ENCODE peak calls at places on chromosomes 6 and 20, in ten cellular contexts. N is colonic mucosa, K is SJSA1, R is pancreas, F is cardiac muscle cell, E is left ventricle myocardium inferior, C is IMR-90, D is endodermal cell, M is GM23338, W is MM.1S. L is an unnamed sample. For H3K4me1, the result is how much of the 10 kb centered on the place peaks cover.

GRCh38 chr6:44339301-44339700 is 3.1 kb upstream of the SPATS1 start:
- DNase-seq in N (no peak), K (no peak), R (peak), F (no peak), E (no peak), C (no peak), D (no peak), M (no peak), W (no peak), L (no peak)

GRCh38 chr6:20116792-20117191 is 95.5 kb downstream of the MBOAT1 start:
- DNase-seq in N (no peak), K (no peak), R (no peak), F (no peak), E (no peak), C (no peak), D (no peak), M (no peak), W (no peak), L (no peak)

GRCh38 chr6:5149891-5150290 is 64.8 kb downstream of the PPP1R3G start:
- DNase-seq in N (no peak), K (no peak), R (no peak), F (no peak), E (no peak), C (no peak), D (no peak), M (no peak), W (no peak), L (no peak)

GRCh38 chr6:41560440-41561192 is 14.4 kb downstream of the FOXP4 start:
- DNase-seq in N (peak), K (no peak), R (peak), F (peak), E (peak), C (no peak), D (peak), M (peak), W (peak), L (peak)

GRCh38 chr20:46799781-46800180 is 90.3 kb downstream of the SLC2A10 start:
- DNase-seq in N (no peak), K (no peak), R (no peak), F (no peak), E (no peak), C (no peak), D (no peak), M (no peak), W (no peak), L (no peak)

GRCh38 chr20:22524393-22525015 is 59.9 kb downstream of the FOXA2 start:
- DNase-seq in N (no peak), K (no peak), R (no peak), F (no peak), E (no peak), C (no peak), D (no peak), M (no peak), W (no peak), L (no peak)

GRCh38 chr6:106181664-106182418 is 95.7 kb downstream of the PRDM1 start:
- DNase-seq in N (no peak), K (peak), R (no peak), F (no peak), E (no peak), C (peak), D (no peak), M (no peak), W (no peak), L (no peak)

GRCh38 chr6:39797751-39798150 is 5.6 kb downstream of the DAAM2 start:
- DNase-seq in N (no peak), K (no peak), R (no peak), F (no peak), E (no peak), C (no peak), D (no peak), M (no peak), W (no peak), L (no peak)

GRCh38 chr6:23202207-23202606 is 632.8 kb downstream of the HDGFL1 start:
- DNase-seq in N (no peak), K (no peak), R (no peak), F (no peak), E (no peak), C (no peak), D (no peak), M (no peak), W (no peak), L (no peak)

GRCh38 chr20:2794866-2795447 is 5.5 kb downstream of the CPXM1 start:
- DNase-seq in N (no peak), K (no peak), R (no peak), F (no peak), E (no peak), C (no peak), D (no peak), M (no peak), W (no peak), L (no peak)

GRCh38 chr20:53296451-53297153 is 297.0 kb downstream of the ZNF217 start:
- DNase-seq in N (no peak), K (no peak), R (no peak), F (no peak), E (no peak), C (no peak), D (no peak), M (no peak), W (no peak), L (no peak)

GRCh38 chr6:143673638-143674037 is 4.1 kb upstream of the PHACTR2 start:
- DNase-seq in N (peak), K (peak), R (no peak), F (no peak), E (no peak), C (peak), D (peak), M (peak), W (no peak), L (no peak)

GRCh38 chr6:111838749-111839484 is 34.3 kb downstream of the FYN start:
- DNase-seq in N (no peak), K (no peak), R (no peak), F (no peak), E (no peak), C (no peak), D (no peak), M (no peak), W (no peak), L (no peak)

GRCh38 chr20:38143646-38144554 is 21.2 kb downstream of the TGM2 start:
- DNase-seq in N (peak), K (peak), R (peak), F (peak), E (no peak), C (peak), D (no peak), M (no peak), W (peak), L (peak)

GRCh38 chr20:52924411-52925271 is 47.5 kb upstream of the TSHZ2 start:
- DNase-seq in N (no peak), K (no peak), R (no peak), F (no peak), E (no peak), C (no peak), D (no peak), M (no peak), W (no peak), L (no peak)

GRCh38 chr20:15940127-15940526 is 633.1 kb downstream of the KIF16B start:
- DNase-seq in N (no peak), K (no peak), R (no peak), F (no peak), E (no peak), C (no peak), D (no peak), M (no peak), W (no peak), L (no peak)

GRCh38 chr20:15937179-15937578 is 636.1 kb downstream of the KIF16B start:
- DNase-seq in N (no peak), K (no peak), R (no peak), F (no peak), E (no peak), C (no peak), D (no peak), M (peak), W (no peak), L (no peak)

GRCh38 chr20:15942130-15942529 is 631.1 kb downstream of the KIF16B start:
- DNase-seq in N (no peak), K (no peak), R (no peak), F (no peak), E (no peak), C (no peak), D (no peak), M (no peak), W (no peak), L (no peak)

DNA sequence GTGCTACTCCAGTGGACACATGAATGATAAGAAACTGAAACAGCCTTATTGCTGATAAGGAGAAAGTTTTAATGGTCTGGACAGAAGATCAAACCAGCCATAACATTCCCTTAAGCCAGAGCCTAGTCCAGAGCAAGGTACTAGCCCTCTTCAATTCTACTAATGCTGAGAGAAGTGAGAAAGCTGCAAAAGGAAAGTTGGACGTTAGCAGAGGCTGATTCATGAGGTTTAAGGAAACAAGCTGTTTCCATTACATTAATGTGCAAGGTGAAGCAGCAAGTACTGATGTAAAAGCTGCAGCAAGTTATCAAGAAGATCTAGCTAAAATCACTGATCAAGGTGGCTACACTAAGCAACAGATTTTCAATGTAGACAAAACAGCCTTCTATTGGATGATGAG is 634.4 kb downstream of the KIF16B start:
- DNase-seq in N (no peak), K (no peak), R (no peak), F (no peak), E (no peak), C (no peak), D (no peak), M (no peak), W (no peak), L (no peak)
- H3K27ac ChIP-seq in N (no peak), K (no peak), R (no peak), F (no peak), E (no peak), C (no peak), D (no peak), M (no peak), W (no peak), L (no peak)

DNA sequence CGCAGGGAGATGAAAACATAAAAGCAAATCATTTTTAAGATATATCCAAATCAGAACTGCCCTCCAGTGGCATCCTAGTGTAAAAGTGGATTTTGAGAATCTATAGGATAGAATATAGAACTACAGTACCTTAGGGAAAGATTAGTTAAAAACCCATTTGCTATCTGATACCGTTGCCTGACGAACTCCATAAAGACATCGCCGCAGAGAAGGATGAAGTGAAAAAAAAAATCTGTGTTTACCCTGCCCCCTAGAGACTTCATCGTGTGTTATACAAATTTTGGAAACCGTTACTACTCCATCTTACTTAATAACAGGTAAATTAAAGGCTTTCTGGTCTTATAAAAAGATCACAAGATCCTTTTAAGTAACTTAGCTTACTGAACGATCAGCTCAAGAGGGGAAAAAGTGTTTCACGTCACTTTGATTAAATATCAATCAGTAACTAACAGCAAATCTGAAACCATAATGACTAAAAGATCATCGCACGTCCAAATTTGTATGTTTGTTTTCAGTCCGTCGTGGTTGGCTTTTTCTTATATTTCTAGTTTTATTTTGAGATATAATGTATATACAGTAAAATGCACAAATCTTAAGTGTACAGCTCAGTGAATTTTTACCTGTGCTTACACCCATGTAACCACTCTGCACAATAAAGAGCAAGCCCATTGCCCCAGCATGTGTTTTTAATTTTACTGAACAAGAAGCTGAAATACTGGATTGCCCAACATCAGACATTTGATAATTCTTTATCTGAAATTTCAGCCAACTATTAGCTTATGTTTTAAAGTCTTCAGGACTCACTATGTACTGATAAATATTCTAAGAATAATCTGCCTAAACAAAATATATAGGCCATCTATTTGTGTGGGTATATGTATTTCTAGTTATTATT is 879 bp upstream of the MCM3 start:
- DNase-seq in N (no peak), K (no peak), R (no peak), F (peak), E (no peak), C (peak), D (no peak), M (peak), W (peak), L (no peak)
- H3K4me3 ChIP-seq in N (peak), K (peak), R (peak), F (peak), E (peak), C (peak), D (peak), M (peak), W (peak), L (peak)

GRCh38 chr6:30688569-30688968 is 2.1 kb upstream of the PPP1R18 start:
- DNase-seq in N (no peak), K (no peak), R (no peak), F (no peak), E (peak), C (no peak), D (no peak), M (no peak), W (no peak), L (no peak)

GRCh38 chr6:30689985-30690384 is 799 bp downstream of the NRM start:
- DNase-seq in N (no peak), K (no peak), R (no peak), F (no peak), E (no peak), C (no peak), D (no peak), M (no peak), W (no peak), L (no peak)

GRCh38 chr6:30689022-30689865 is 1.5 kb downstream of the NRM start:
- DNase-seq in N (no peak), K (no peak), R (no peak), F (no peak), E (peak), C (no peak), D (no peak), M (no peak), W (no peak), L (no peak)

GRCh38 chr6:30690403-30691207 is at the start of gene NRM:
- DNase-seq in N (peak), K (peak), R (peak), F (peak), E (peak), C (peak), D (peak), M (peak), W (peak), L (peak)

GRCh38 chr6:30691208-30691872 is 556 bp upstream of the NRM start:
- DNase-seq in N (no peak), K (no peak), R (no peak), F (no peak), E (no peak), C (no peak), D (no peak), M (peak), W (no peak), L (no peak)
- H3K4me1 ChIP-seq in N (under half), K (under half), R (under half), F (under half), E (under half), C (under half), D (under half), M (under half), W (under half), L (under half)

GRCh38 chr6:134902907-134903306 is 47.0 kb downstream of the ALDH8A1 start:
- DNase-seq in N (no peak), K (no peak), R (no peak), F (no peak), E (no peak), C (no peak), D (no peak), M (no peak), W (no peak), L (no peak)
- H3K27ac ChIP-seq in N (no peak), K (no peak), R (no peak), F (no peak), E (no peak), C (no peak), D (no peak), M (no peak), W (no peak), L (no peak)

GRCh38 chr6:56638760-56639159 is 3.9 kb downstream of the DST start:
- DNase-seq in N (no peak), K (no peak), R (no peak), F (no peak), E (no peak), C (no peak), D (no peak), M (no peak), W (no peak), L (no peak)

GRCh38 chr6:56642366-56643261 is at the start of gene DST:
- DNase-seq in N (no peak), K (peak), R (no peak), F (no peak), E (no peak), C (peak), D (no peak), M (no peak), W (no peak), L (no peak)

GRCh38 chr6:56643379-56644089 is 845 bp upstream of the DST start:
- DNase-seq in N (no peak), K (no peak), R (no peak), F (no peak), E (no peak), C (no peak), D (no peak), M (no peak), W (no peak), L (no peak)

GRCh38 chr6:56637640-56638039 is 5.0 kb downstream of the DST start:
- DNase-seq in N (no peak), K (peak), R (no peak), F (peak), E (no peak), C (peak), D (no peak), M (peak), W (peak), L (no peak)

DNA sequence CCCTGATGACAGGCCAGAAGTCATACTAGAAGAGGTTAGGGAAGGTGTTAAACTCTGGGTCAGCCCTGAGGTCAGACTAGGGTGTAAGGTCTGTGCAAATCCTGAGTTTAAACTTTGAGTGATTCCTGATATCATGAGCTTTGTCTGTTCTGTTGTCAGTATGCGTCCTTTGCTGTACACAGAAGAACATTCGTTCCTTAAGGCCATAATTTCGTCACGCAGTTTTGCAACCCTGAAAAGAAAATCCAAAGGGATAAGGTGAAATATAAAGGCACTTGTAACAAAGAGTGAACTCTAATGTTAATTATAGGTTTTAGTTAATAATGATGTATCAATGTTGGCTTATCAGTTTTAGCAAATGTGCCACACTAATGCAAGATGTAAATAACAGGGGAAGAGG is 2.3 kb downstream of the DST start:
- DNase-seq in N (no peak), K (no peak), R (no peak), F (no peak), E (no peak), C (no peak), D (no peak), M (no peak), W (no peak), L (no peak)
- H3K4me3 ChIP-seq in N (no peak), K (no peak), R (no peak), F (no peak), E (no peak), C (no peak), D (no peak), M (no peak), W (no peak), L (no peak)

DNA sequence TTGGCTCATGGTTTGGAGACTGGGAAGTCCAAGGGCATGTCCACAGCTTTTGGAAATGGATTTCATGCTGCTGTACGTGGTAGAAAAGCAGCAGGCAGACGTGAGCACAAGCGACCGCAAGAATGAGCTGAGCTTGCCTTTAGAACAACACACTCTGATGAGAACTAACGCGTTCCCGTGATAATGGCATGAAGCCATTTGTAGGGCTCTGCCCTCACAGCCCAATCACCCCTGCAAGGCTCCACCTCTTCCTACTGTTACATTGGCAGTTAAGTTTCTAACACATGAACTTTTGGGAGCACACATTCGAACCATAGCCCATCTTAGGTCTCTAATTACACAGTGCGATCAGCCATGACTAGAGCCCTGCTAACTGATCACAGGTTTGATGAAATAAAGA is 107.5 kb upstream of the TMEM170B start:
- DNase-seq in N (no peak), K (no peak), R (no peak), F (no peak), E (no peak), C (no peak), D (no peak), M (no peak), W (no peak), L (no peak)
- H3K4me1 ChIP-seq in N (under half), K (half or more), R (under half), F (under half), E (half or more), C (under half), D (under half), M (under half), W (under half), L (half or more)

DNA sequence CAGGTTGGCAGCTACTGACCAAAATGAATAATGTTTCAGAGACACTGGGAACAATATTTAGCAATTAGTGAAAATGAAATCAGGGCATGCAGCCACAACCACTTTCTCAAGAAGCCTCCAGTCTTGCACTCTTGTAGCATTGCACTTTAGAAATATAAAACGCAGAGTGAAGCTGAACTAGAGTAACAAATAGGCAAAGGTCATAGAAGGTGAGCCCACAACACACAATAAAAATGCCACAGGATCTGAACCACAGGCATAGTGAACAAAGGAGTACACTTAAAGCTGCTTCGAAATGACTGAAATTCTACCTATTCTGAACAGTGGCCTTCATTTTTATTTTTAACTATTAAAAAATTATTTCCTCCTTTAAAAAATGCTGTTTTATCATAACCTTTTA is 25.0 kb downstream of the DDO start:
- DNase-seq in N (no peak), K (no peak), R (no peak), F (no peak), E (no peak), C (no peak), D (no peak), M (no peak), W (peak), L (no peak)
- H3K27ac ChIP-seq in N (no peak), K (no peak), R (no peak), F (peak), E (peak), C (no peak), D (no peak), M (no peak), W (no peak), L (no peak)

GRCh38 chr6:167789358-167789757 is 37.4 kb upstream of the AFDN start:
- DNase-seq in N (no peak), K (no peak), R (no peak), F (no peak), E (no peak), C (no peak), D (no peak), M (no peak), W (no peak), L (no peak)
- H3K4me3 ChIP-seq in N (no peak), K (no peak), R (no peak), F (no peak), E (no peak), C (no peak), D (no peak), M (no peak), W (no peak), L (no peak)

L was measured in heart left ventricle.